ENCODE peak calls at places on chromosomes 11 and 22, in six cellular contexts. One of them, this sample, is unnamed.

GRCh38 chr11:132158091-132158490 is 787.7 kb downstream of the NTM start:
- DNase-seq in heart left ventricle: no peak
- DNase-seq in stomach: peak; percentile 27
- DNase-seq in ovary: no peak
- DNase-seq in adrenal gland: no peak
- DNase-seq in transverse colon: no peak
- DNase-seq in this sample: no peak

GRCh38 chr22:39215430-39216142 is 29.2 kb downstream of the PDGFB start:
- DNase-seq in heart left ventricle: peak; percentile 17
- DNase-seq in stomach: no peak
- DNase-seq in ovary: no peak
- DNase-seq in adrenal gland: peak; percentile 14
- DNase-seq in transverse colon: no peak
- DNase-seq in this sample: no peak

GRCh38 chr11:85772700-85773099 is 38.2 kb downstream of the SYTL2 start:
- DNase-seq in heart left ventricle: no peak
- DNase-seq in stomach: no peak
- DNase-seq in ovary: no peak
- DNase-seq in adrenal gland: no peak
- DNase-seq in transverse colon: no peak
- DNase-seq in this sample: no peak

GRCh38 chr22:37425800-37426531 is 1.3 kb downstream of the ELFN2 start:
- DNase-seq in heart left ventricle: no peak
- DNase-seq in stomach: no peak
- DNase-seq in ovary: no peak
- DNase-seq in adrenal gland: no peak
- DNase-seq in transverse colon: no peak
- DNase-seq in this sample: no peak

GRCh38 chr11:1451781-1452470 is 34.7 kb downstream of the MOB2 start:
- DNase-seq in heart left ventricle: no peak
- DNase-seq in stomach: no peak
- DNase-seq in ovary: no peak
- DNase-seq in adrenal gland: no peak
- DNase-seq in transverse colon: no peak
- DNase-seq in this sample: no peak

GRCh38 chr22:39292561-39293074 is 26.8 kb downstream of the RPL3 start:
- DNase-seq in heart left ventricle: peak; percentile 94
- DNase-seq in stomach: peak; percentile 92
- DNase-seq in ovary: peak; percentile 93
- DNase-seq in adrenal gland: peak; percentile 90
- DNase-seq in transverse colon: peak; percentile 80
- DNase-seq in this sample: peak; percentile 87

GRCh38 chr22:31538815-31539214 is 42.5 kb downstream of the SFI1 start:
- DNase-seq in heart left ventricle: no peak
- DNase-seq in stomach: no peak
- DNase-seq in ovary: no peak
- DNase-seq in adrenal gland: no peak
- DNase-seq in transverse colon: no peak
- DNase-seq in this sample: no peak

GRCh38 chr11:59102259-59102765 is 4.7 kb upstream of the FAM111B start:
- DNase-seq in heart left ventricle: peak; percentile 28
- DNase-seq in stomach: peak; percentile 65
- DNase-seq in ovary: peak; percentile 11
- DNase-seq in adrenal gland: peak; percentile 41
- DNase-seq in transverse colon: peak; percentile 66
- DNase-seq in this sample: peak; percentile 74

GRCh38 chr11:130815074-130815802 is 101.0 kb downstream of the SNX19 start:
- DNase-seq in heart left ventricle: no peak
- DNase-seq in stomach: no peak
- DNase-seq in ovary: no peak
- DNase-seq in adrenal gland: no peak
- DNase-seq in transverse colon: no peak
- DNase-seq in this sample: no peak

GRCh38 chr11:2579315-2580060 is 120.3 kb downstream of the KCNQ1OT1 start:
- DNase-seq in heart left ventricle: peak; percentile 14
- DNase-seq in stomach: peak; percentile 22
- DNase-seq in ovary: peak; percentile 17
- DNase-seq in adrenal gland: peak; percentile 21
- DNase-seq in transverse colon: no peak
- DNase-seq in this sample: peak; percentile 48

GRCh38 chr22:44526431-44527115 is 28.5 kb upstream of the RTL6 start:
- DNase-seq in heart left ventricle: no peak
- DNase-seq in stomach: no peak
- DNase-seq in ovary: no peak
- DNase-seq in adrenal gland: no peak
- DNase-seq in transverse colon: no peak
- DNase-seq in this sample: no peak

GRCh38 chr22:37260939-37261338 is 16.9 kb upstream of the RAC2 start:
- DNase-seq in heart left ventricle: peak; percentile 57
- DNase-seq in stomach: peak; percentile 67
- DNase-seq in ovary: peak; percentile 35
- DNase-seq in adrenal gland: peak; percentile 58
- DNase-seq in transverse colon: peak; percentile 63
- DNase-seq in this sample: peak; percentile 59

GRCh38 chr11:125110996-125111340 is 458 bp downstream of the TMEM218 start:
- DNase-seq in heart left ventricle: no peak
- DNase-seq in stomach: no peak
- DNase-seq in ovary: no peak
- DNase-seq in adrenal gland: no peak
- DNase-seq in transverse colon: peak; percentile 11
- DNase-seq in this sample: no peak

GRCh38 chr11:10139081-10139480 is 154.9 kb downstream of the SBF2 start:
- DNase-seq in heart left ventricle: no peak
- DNase-seq in stomach: no peak
- DNase-seq in ovary: no peak
- DNase-seq in adrenal gland: no peak
- DNase-seq in transverse colon: no peak
- DNase-seq in this sample: no peak

GRCh38 chr11:122791836-122792235 is 46.5 kb upstream of the CRTAM start:
- DNase-seq in heart left ventricle: no peak
- DNase-seq in stomach: no peak
- DNase-seq in ovary: no peak
- DNase-seq in adrenal gland: no peak
- DNase-seq in transverse colon: no peak
- DNase-seq in this sample: no peak

GRCh38 chr22:46984751-46985506 is 222.5 kb downstream of the TBC1D22A start:
- DNase-seq in heart left ventricle: no peak
- DNase-seq in stomach: no peak
- DNase-seq in ovary: no peak
- DNase-seq in adrenal gland: no peak
- DNase-seq in transverse colon: no peak
- DNase-seq in this sample: no peak

GRCh38 chr22:49705631-49706352 is 121.9 kb downstream of the BRD1 start:
- DNase-seq in heart left ventricle: no peak
- DNase-seq in stomach: no peak
- DNase-seq in ovary: no peak
- DNase-seq in adrenal gland: no peak
- DNase-seq in transverse colon: no peak
- DNase-seq in this sample: peak; percentile 24

GRCh38 chr22:30308518-30309230 is 18.1 kb downstream of the TBC1D10A start:
- DNase-seq in heart left ventricle: no peak
- DNase-seq in stomach: no peak
- DNase-seq in ovary: no peak
- DNase-seq in adrenal gland: no peak
- DNase-seq in transverse colon: peak; percentile 63
- DNase-seq in this sample: peak; percentile 84

GRCh38 chr11:62593434-62594044 is 2.2 kb upstream of the TUT1 start:
- DNase-seq in heart left ventricle: peak; percentile 76
- DNase-seq in stomach: peak; percentile 87
- DNase-seq in ovary: peak; percentile 68
- DNase-seq in adrenal gland: peak; percentile 70
- DNase-seq in transverse colon: peak; percentile 87
- DNase-seq in this sample: peak; percentile 93
- TF ChIP-seq POLR2A in heart left ventricle: no peak
- TF ChIP-seq POLR2A in stomach: no peak
- TF ChIP-seq POLR2A in ovary: no peak
- TF ChIP-seq POLR2A in adrenal gland: no peak
- TF ChIP-seq POLR2A in transverse colon: no peak
- TF ChIP-seq POLR2A in this sample: no peak

GRCh38 chr11:74282863-74283484 is 28.5 kb downstream of the P4HA3 start:
- DNase-seq in heart left ventricle: no peak
- DNase-seq in stomach: no peak
- DNase-seq in ovary: no peak
- DNase-seq in adrenal gland: no peak
- DNase-seq in transverse colon: no peak
- DNase-seq in this sample: no peak

GRCh38 chr11:74284466-74284865 is 27.0 kb downstream of the P4HA3 start:
- DNase-seq in heart left ventricle: no peak
- DNase-seq in stomach: no peak
- DNase-seq in ovary: no peak
- DNase-seq in adrenal gland: no peak
- DNase-seq in transverse colon: no peak
- DNase-seq in this sample: no peak

GRCh38 chr11:74288161-74288560 is 23.3 kb downstream of the P4HA3 start:
- DNase-seq in heart left ventricle: no peak
- DNase-seq in stomach: no peak
- DNase-seq in ovary: no peak
- DNase-seq in adrenal gland: no peak
- DNase-seq in transverse colon: no peak
- DNase-seq in this sample: no peak

GRCh38 chr11:74283580-74284180 is 27.8 kb downstream of the P4HA3 start:
- DNase-seq in heart left ventricle: no peak
- DNase-seq in stomach: no peak
- DNase-seq in ovary: no peak
- DNase-seq in adrenal gland: no peak
- DNase-seq in transverse colon: no peak
- DNase-seq in this sample: no peak

GRCh38 chr11:74288911-74289310 is 22.5 kb downstream of the P4HA3 start:
- DNase-seq in heart left ventricle: no peak
- DNase-seq in stomach: no peak
- DNase-seq in ovary: no peak
- DNase-seq in adrenal gland: no peak
- DNase-seq in transverse colon: no peak
- DNase-seq in this sample: no peak
- H3K4me3 ChIP-seq in heart left ventricle: no peak overlapping the region
- H3K4me3 ChIP-seq in stomach: no peak overlapping the region
- H3K4me3 ChIP-seq in ovary: no peak overlapping the region
- H3K4me3 ChIP-seq in adrenal gland: no peak overlapping the region
- H3K4me3 ChIP-seq in transverse colon: no peak overlapping the region
- H3K4me3 ChIP-seq in this sample: no peak overlapping the region

GRCh38 chr11:120180571-120181445 is 30.0 kb upstream of the OAF start:
- DNase-seq in heart left ventricle: no peak
- DNase-seq in stomach: peak; percentile 20
- DNase-seq in ovary: peak; percentile 41
- DNase-seq in adrenal gland: no peak
- DNase-seq in transverse colon: no peak
- DNase-seq in this sample: no peak

GRCh38 chr11:120182790-120183491 is 27.9 kb upstream of the OAF start:
- DNase-seq in heart left ventricle: no peak
- DNase-seq in stomach: peak; percentile 49
- DNase-seq in ovary: peak; percentile 36
- DNase-seq in adrenal gland: no peak
- DNase-seq in transverse colon: peak; percentile 78
- DNase-seq in this sample: peak; percentile 86

GRCh38 chr11:120181446-120181992 is 29.3 kb upstream of the OAF start:
- DNase-seq in heart left ventricle: no peak
- DNase-seq in stomach: peak; percentile 18
- DNase-seq in ovary: peak; percentile 19
- DNase-seq in adrenal gland: no peak
- DNase-seq in transverse colon: no peak
- DNase-seq in this sample: no peak

GRCh38 chr11:120183701-120184141 is 27.1 kb upstream of the OAF start:
- DNase-seq in heart left ventricle: no peak
- DNase-seq in stomach: peak; percentile 24
- DNase-seq in ovary: peak; percentile 35
- DNase-seq in adrenal gland: no peak
- DNase-seq in transverse colon: no peak
- DNase-seq in this sample: no peak

GRCh38 chr11:120182357-120182756 is 28.5 kb upstream of the OAF start:
- DNase-seq in heart left ventricle: no peak
- DNase-seq in stomach: peak; percentile 17
- DNase-seq in ovary: peak; percentile 26
- DNase-seq in adrenal gland: no peak
- DNase-seq in transverse colon: no peak
- DNase-seq in this sample: no peak
- H3K4me1 ChIP-seq in heart left ventricle: peaks cover 3% of the 10 kb centered on the region
- H3K4me1 ChIP-seq in stomach: peaks cover 57% of the 10 kb centered on the region
- H3K4me1 ChIP-seq in ovary: peaks cover 38% of the 10 kb centered on the region
- H3K4me1 ChIP-seq in adrenal gland: peaks cover 30% of the 10 kb centered on the region
- H3K4me1 ChIP-seq in transverse colon: peaks cover 36% of the 10 kb centered on the region
- H3K4me1 ChIP-seq in this sample: no peaks in the 10 kb centered on the region

GRCh38 chr11:75535039-75535563 is 9.4 kb upstream of the GDPD5 start:
- DNase-seq in heart left ventricle: no peak
- DNase-seq in stomach: no peak
- DNase-seq in ovary: no peak
- DNase-seq in adrenal gland: no peak
- DNase-seq in transverse colon: no peak
- DNase-seq in this sample: no peak

GRCh38 chr11:75538150-75538942 is 12.6 kb upstream of the GDPD5 start:
- DNase-seq in heart left ventricle: no peak
- DNase-seq in stomach: no peak
- DNase-seq in ovary: no peak
- DNase-seq in adrenal gland: no peak
- DNase-seq in transverse colon: no peak
- DNase-seq in this sample: no peak

GRCh38 chr11:75539459-75540022 is 13.8 kb upstream of the GDPD5 start:
- DNase-seq in heart left ventricle: no peak
- DNase-seq in stomach: no peak
- DNase-seq in ovary: no peak
- DNase-seq in adrenal gland: no peak
- DNase-seq in transverse colon: no peak
- DNase-seq in this sample: no peak

GRCh38 chr11:75537740-75538139 is 12.0 kb upstream of the GDPD5 start:
- DNase-seq in heart left ventricle: no peak
- DNase-seq in stomach: no peak
- DNase-seq in ovary: no peak
- DNase-seq in adrenal gland: no peak
- DNase-seq in transverse colon: no peak
- DNase-seq in this sample: no peak

DNA sequence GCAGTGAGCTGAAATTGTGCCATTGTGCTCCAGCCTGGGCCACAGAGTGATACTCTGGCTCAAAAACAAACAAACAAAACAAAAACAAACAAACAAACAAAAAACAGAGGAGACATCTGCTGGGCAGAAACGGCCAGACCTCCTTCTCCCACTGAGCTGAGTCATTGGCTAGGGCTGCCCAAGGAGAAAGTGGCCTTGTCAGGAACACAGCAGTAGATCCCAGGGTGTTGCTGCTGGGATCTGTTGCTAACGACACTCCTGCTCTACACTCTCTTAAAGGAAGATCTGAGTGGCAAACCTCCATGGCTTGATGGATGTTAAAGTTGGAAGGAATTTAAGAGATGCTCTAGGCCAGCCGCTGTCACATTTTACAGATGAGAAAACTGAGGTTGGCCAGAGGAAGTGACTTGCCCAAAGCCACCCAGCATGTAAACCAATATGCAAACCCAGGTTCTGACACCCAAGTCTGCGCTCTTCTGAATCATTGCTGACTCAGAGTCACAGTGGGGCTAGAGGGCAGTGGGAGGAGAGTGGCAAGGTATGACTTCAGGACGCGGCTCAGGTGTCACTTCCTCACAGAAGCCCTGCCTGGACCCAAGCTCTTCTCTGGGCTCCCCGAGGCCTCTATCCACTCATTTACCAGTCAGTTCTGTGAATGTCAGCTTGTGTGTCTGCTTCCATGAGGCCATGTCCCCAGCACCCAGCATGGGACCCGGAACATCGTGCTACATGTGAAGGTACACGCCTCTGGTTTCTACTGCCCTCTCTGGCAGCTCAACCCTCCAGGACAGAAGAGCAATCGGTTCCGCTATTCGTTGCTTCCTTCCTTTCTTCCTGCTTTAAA is 11.3 kb upstream of the GDPD5 start:
- DNase-seq in heart left ventricle: no peak
- DNase-seq in stomach: no peak
- DNase-seq in ovary: no peak
- DNase-seq in adrenal gland: no peak
- DNase-seq in transverse colon: no peak
- DNase-seq in this sample: peak; percentile 40
- TF ChIP-seq POLR2A in heart left ventricle: no peak
- TF ChIP-seq POLR2A in stomach: no peak
- TF ChIP-seq POLR2A in ovary: no peak
- TF ChIP-seq POLR2A in adrenal gland: no peak
- TF ChIP-seq POLR2A in transverse colon: no peak
- TF ChIP-seq POLR2A in this sample: no peak